ENCODE peak calls at places on chromosomes 7 and 10, in six cellular contexts. P is BJ, M is WERI-Rb-1, Z is SK-N-SH, I is AG04450, Y is Caco-2. J is an unnamed sample.

GRCh38 chr7:5827755-5828154 is 46.3 kb upstream of the RNF216 start:
- DNase-seq in P (no peak), M (peak), Z (peak), I (no peak), Y (no peak), J (peak)

GRCh38 chr7:5422324-5423271 is 1.0 kb downstream of the TNRC18 start:
- DNase-seq in P (no peak), M (no peak), Z (peak), I (no peak), Y (no peak), J (peak)

GRCh38 chr10:77989081-77989724 is 40.1 kb downstream of the POLR3A start:
- DNase-seq in P (no peak), M (peak), Z (no peak), I (no peak), Y (no peak), J (no peak)

GRCh38 chr7:111763221-111763791 is 201.0 kb upstream of the IMMP2L start:
- DNase-seq in P (no peak), M (peak), Z (peak), I (peak), Y (no peak), J (peak)

GRCh38 chr10:33509231-33509871 is 174.9 kb upstream of the NRP1 start:
- DNase-seq in P (peak), M (no peak), Z (peak), I (no peak), Y (peak), J (no peak)

GRCh38 chr7:33757563-33758165 is 147.7 kb upstream of the BMPER start:
- DNase-seq in P (no peak), M (peak), Z (peak), I (no peak), Y (no peak), J (peak)

GRCh38 chr10:132836832-132837540 is 51.0 kb upstream of the NKX6-2 start:
- DNase-seq in P (no peak), M (peak), Z (peak), I (no peak), Y (no peak), J (peak)

GRCh38 chr10:43226851-43227845 is 39.7 kb downstream of the RASGEF1A start:
- DNase-seq in P (no peak), M (peak), Z (no peak), I (no peak), Y (peak), J (peak)

GRCh38 chr7:143518941-143519340 is 41.3 kb downstream of the TAS2R41 start:
- DNase-seq in P (no peak), M (no peak), Z (no peak), I (no peak), Y (no peak), J (no peak)

GRCh38 chr7:43465581-43466554 is 117.0 kb upstream of the STK17A start:
- DNase-seq in P (no peak), M (no peak), Z (peak), I (no peak), Y (no peak), J (no peak)

GRCh38 chr10:16612148-16612742 is 90.6 kb upstream of the C1QL3 start:
- DNase-seq in P (no peak), M (no peak), Z (no peak), I (peak), Y (no peak), J (peak)

GRCh38 chr7:100444311-100445278 is 8.3 kb upstream of the PPP1R35 start:
- DNase-seq in P (no peak), M (no peak), Z (no peak), I (no peak), Y (no peak), J (peak)

GRCh38 chr10:81414038-81414437 is 461.0 kb upstream of the NRG3 start:
- DNase-seq in P (no peak), M (peak), Z (no peak), I (no peak), Y (peak), J (peak)

GRCh38 chr10:44301781-44302400 is 83.0 kb downstream of the CXCL12 start:
- DNase-seq in P (no peak), M (no peak), Z (no peak), I (no peak), Y (no peak), J (no peak)

GRCh38 chr7:5420841-5421625 is 2.6 kb downstream of the TNRC18 start:
- DNase-seq in P (no peak), M (no peak), Z (peak), I (no peak), Y (no peak), J (peak)

GRCh38 chr7:93551063-93551895 is 23.2 kb downstream of the CALCR start:
- DNase-seq in P (no peak), M (no peak), Z (no peak), I (peak), Y (no peak), J (no peak)

GRCh38 chr10:70544431-70545340 is 57.9 kb downstream of the PRF1 start:
- DNase-seq in P (no peak), M (no peak), Z (no peak), I (no peak), Y (no peak), J (no peak)
- H3K4me3 ChIP-seq in P (no peak), M (no peak), Z (no peak), I (no peak), Y (no peak), J (no peak)

GRCh38 chr10:26528715-26529393 is 90.7 kb downstream of the APBB1IP start:
- DNase-seq in P (no peak), M (no peak), Z (no peak), I (no peak), Y (no peak), J (no peak)

GRCh38 chr10:26527018-26527417 is 88.9 kb downstream of the APBB1IP start:
- DNase-seq in P (no peak), M (no peak), Z (no peak), I (no peak), Y (no peak), J (no peak)

GRCh38 chr10:26524161-26524831 is 86.2 kb downstream of the APBB1IP start:
- DNase-seq in P (no peak), M (no peak), Z (no peak), I (no peak), Y (peak), J (no peak)

GRCh38 chr10:26528048-26528447 is 89.9 kb downstream of the APBB1IP start:
- DNase-seq in P (no peak), M (no peak), Z (no peak), I (no peak), Y (no peak), J (no peak)
- H3K4me3 ChIP-seq in P (no peak), M (no peak), Z (no peak), I (no peak), Y (no peak), J (no peak)

GRCh38 chr7:87596696-87597095 is 4.0 kb downstream of the ABCB1 start:
- DNase-seq in P (no peak), M (no peak), Z (no peak), I (peak), Y (no peak), J (no peak)
- H3K4me3 ChIP-seq in P (no peak), M (no peak), Z (no peak), I (no peak), Y (no peak), J (no peak)

GRCh38 chr10:79347894-79348639 is 798 bp downstream of the PPIF start:
- DNase-seq in P (no peak), M (peak), Z (peak), I (peak), Y (no peak), J (peak)

GRCh38 chr10:79346012-79346340 is 1.3 kb upstream of the PPIF start:
- DNase-seq in P (no peak), M (no peak), Z (peak), I (no peak), Y (no peak), J (peak)

GRCh38 chr10:79345241-79346011 is 1.8 kb upstream of the PPIF start:
- DNase-seq in P (no peak), M (no peak), Z (no peak), I (no peak), Y (no peak), J (peak)

GRCh38 chr10:79347226-79347893 is at the start of gene PPIF:
- DNase-seq in P (peak), M (peak), Z (peak), I (peak), Y (peak), J (peak)

GRCh38 chr10:79346388-79347225 is 662 bp upstream of the PPIF start:
- DNase-seq in P (no peak), M (peak), Z (peak), I (no peak), Y (no peak), J (peak)
- H3K4me3 ChIP-seq in P (no peak), M (peak), Z (peak), I (no peak), Y (no peak), J (no peak)

GRCh38 chr10:121708921-121709625 is 110.8 kb upstream of the FGFR2 start:
- DNase-seq in P (no peak), M (peak), Z (no peak), I (no peak), Y (no peak), J (peak)
- H3K4me3 ChIP-seq in P (no peak), M (no peak), Z (no peak), I (no peak), Y (no peak), J (no peak)

DNA sequence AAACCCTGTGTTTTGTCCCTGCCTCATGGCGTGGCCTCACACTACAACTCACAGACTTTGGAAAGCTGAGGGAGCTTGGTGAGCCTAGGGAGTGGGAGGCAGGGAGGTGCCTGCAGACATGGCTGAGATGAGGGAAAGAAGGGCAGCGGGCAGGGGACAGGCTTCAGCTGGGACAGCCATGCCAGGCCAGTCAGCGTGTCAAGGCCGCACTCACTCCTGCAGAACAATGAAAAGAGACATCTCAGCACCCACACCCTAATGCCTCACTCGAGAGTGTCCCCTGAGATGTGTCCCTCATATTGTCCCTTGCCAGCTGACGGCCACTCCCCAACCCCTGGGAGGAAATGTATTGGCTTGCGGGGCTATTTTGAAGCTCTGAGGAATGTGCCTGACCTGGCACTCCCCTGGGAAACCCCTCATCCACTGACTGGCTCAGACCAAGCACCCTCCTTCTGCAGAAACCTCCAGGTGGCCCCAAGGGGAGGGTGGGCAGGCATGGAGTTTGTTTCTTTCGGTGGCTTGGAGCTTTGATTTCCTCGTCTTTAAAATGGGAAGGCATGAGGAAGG is 31.6 kb downstream of the SH3PXD2A start:
- DNase-seq in P (no peak), M (no peak), Z (no peak), I (no peak), Y (no peak), J (peak)
- H3K4me3 ChIP-seq in P (no peak), M (no peak), Z (no peak), I (no peak), Y (no peak), J (no peak)

DNA sequence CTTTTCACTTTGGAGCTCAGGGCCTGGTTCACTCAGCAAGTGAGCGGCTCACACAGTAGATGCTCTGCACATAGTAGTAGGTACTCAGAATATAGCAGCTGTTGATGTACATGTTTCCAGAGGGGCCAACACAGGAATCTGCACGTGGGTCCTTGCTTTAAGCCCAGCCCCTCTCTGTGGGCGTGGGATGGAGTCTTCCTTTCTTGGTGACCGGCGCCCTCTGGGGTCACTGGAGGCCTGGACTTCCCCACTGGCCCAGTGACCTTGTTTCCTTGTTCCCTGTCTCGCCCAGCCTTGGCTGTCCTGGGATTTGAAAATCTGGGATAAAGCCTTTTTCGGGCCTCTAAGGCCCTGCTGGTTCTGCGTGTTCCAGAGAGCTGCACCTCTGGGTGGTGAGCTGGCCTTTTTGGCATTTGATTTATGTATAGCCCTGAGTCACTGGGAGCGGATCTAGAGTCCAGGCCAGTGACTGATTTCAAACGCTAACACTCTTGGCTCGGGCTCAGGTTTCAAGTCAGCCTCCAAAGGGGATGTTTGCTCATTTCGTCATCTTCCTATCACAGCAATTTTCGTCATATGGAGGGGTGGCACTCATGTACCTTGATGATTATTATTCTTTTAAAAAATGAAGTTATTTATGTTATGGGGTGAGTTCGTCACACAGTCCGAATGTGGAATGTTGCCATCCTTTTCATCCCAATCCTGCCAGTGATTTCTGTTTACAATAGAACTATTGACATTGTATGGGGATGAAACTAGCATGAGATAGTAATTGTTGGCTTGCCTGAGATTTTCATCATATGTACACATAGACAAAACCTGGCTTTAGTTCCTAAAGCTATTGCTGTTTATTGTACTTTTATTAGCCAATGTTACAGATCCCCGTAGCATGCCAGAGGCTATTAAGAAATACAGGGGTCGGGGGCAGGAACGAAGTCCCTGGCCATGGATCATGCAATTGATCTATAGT is 65.5 kb downstream of the CUX1 start:
- DNase-seq in P (peak), M (peak), Z (peak), I (peak), Y (peak), J (no peak)
- H3K4me3 ChIP-seq in P (no peak), M (no peak), Z (peak), I (peak), Y (peak), J (no peak)

GRCh38 chr7:2437136-2437535 is 33.7 kb downstream of the CHST12 start:
- DNase-seq in P (no peak), M (no peak), Z (no peak), I (no peak), Y (no peak), J (peak)
- H3K4me3 ChIP-seq in P (no peak), M (no peak), Z (no peak), I (no peak), Y (no peak), J (no peak)

J was measured in H7.